ENCODE peak calls at places on chromosomes 2 and 18, in ten cellular contexts. One of them, this sample, is unnamed.

GRCh38 chr2:183227191-183227590 is 102.9 kb downstream of the NUP35 start:
- DNase-seq in PC-3: no peak
- DNase-seq in heart right ventricle: no peak
- DNase-seq in CD8-positive, alpha-beta memory T cell: no peak
- DNase-seq in heart left ventricle: no peak
- DNase-seq in A549: no peak
- DNase-seq in sigmoid colon: no peak
- DNase-seq in CD8-positive, alpha-beta T cell: no peak
- DNase-seq in colonic mucosa: no peak
- DNase-seq in naive thymus-derived CD4-positive, alpha-beta T cell: no peak
- DNase-seq in this sample: no peak

GRCh38 chr2:46703588-46703987 is 212.0 kb downstream of the MCFD2 start:
- DNase-seq in PC-3: no peak
- DNase-seq in heart right ventricle: no peak
- DNase-seq in CD8-positive, alpha-beta memory T cell: no peak
- DNase-seq in heart left ventricle: no peak
- DNase-seq in A549: no peak
- DNase-seq in sigmoid colon: no peak
- DNase-seq in CD8-positive, alpha-beta T cell: no peak
- DNase-seq in colonic mucosa: no peak
- DNase-seq in naive thymus-derived CD4-positive, alpha-beta T cell: no peak
- DNase-seq in this sample: no peak

GRCh38 chr2:96131818-96132745 is 6.2 kb downstream of the ASTL start:
- DNase-seq in PC-3: no peak
- DNase-seq in heart right ventricle: no peak
- DNase-seq in CD8-positive, alpha-beta memory T cell: no peak
- DNase-seq in heart left ventricle: no peak
- DNase-seq in A549: no peak
- DNase-seq in sigmoid colon: no peak
- DNase-seq in CD8-positive, alpha-beta T cell: peak; percentile 17
- DNase-seq in colonic mucosa: no peak
- DNase-seq in naive thymus-derived CD4-positive, alpha-beta T cell: no peak
- DNase-seq in this sample: peak; percentile 28

GRCh38 chr2:239113164-239113563 is 265.3 kb downstream of the TWIST2 start:
- DNase-seq in PC-3: no peak
- DNase-seq in heart right ventricle: peak; percentile 8
- DNase-seq in CD8-positive, alpha-beta memory T cell: no peak
- DNase-seq in heart left ventricle: no peak
- DNase-seq in A549: no peak
- DNase-seq in sigmoid colon: peak; percentile 83
- DNase-seq in CD8-positive, alpha-beta T cell: no peak
- DNase-seq in colonic mucosa: peak; percentile 27
- DNase-seq in naive thymus-derived CD4-positive, alpha-beta T cell: no peak
- DNase-seq in this sample: no peak

GRCh38 chr2:10057231-10058107 is 14.1 kb downstream of the KLF11 start:
- DNase-seq in PC-3: no peak
- DNase-seq in heart right ventricle: peak; percentile 65
- DNase-seq in CD8-positive, alpha-beta memory T cell: no peak
- DNase-seq in heart left ventricle: peak; percentile 73
- DNase-seq in A549: no peak
- DNase-seq in sigmoid colon: peak; percentile 86
- DNase-seq in CD8-positive, alpha-beta T cell: no peak
- DNase-seq in colonic mucosa: peak; percentile 81
- DNase-seq in naive thymus-derived CD4-positive, alpha-beta T cell: no peak
- DNase-seq in this sample: peak; percentile 54

GRCh38 chr18:50181590-50181989 is 13.4 kb downstream of the MYO5B start:
- DNase-seq in PC-3: no peak
- DNase-seq in heart right ventricle: no peak
- DNase-seq in CD8-positive, alpha-beta memory T cell: no peak
- DNase-seq in heart left ventricle: no peak
- DNase-seq in A549: no peak
- DNase-seq in sigmoid colon: no peak
- DNase-seq in CD8-positive, alpha-beta T cell: no peak
- DNase-seq in colonic mucosa: no peak
- DNase-seq in naive thymus-derived CD4-positive, alpha-beta T cell: no peak
- DNase-seq in this sample: no peak

GRCh38 chr2:43155842-43156511 is 70.4 kb downstream of the ZFP36L2 start:
- DNase-seq in PC-3: no peak
- DNase-seq in heart right ventricle: no peak
- DNase-seq in CD8-positive, alpha-beta memory T cell: no peak
- DNase-seq in heart left ventricle: no peak
- DNase-seq in A549: no peak
- DNase-seq in sigmoid colon: no peak
- DNase-seq in CD8-positive, alpha-beta T cell: no peak
- DNase-seq in colonic mucosa: no peak
- DNase-seq in naive thymus-derived CD4-positive, alpha-beta T cell: no peak
- DNase-seq in this sample: no peak

GRCh38 chr2:6846540-6846939 is 19.2 kb downstream of the CMPK2 start:
- DNase-seq in PC-3: no peak
- DNase-seq in heart right ventricle: no peak
- DNase-seq in CD8-positive, alpha-beta memory T cell: no peak
- DNase-seq in heart left ventricle: no peak
- DNase-seq in A549: no peak
- DNase-seq in sigmoid colon: no peak
- DNase-seq in CD8-positive, alpha-beta T cell: no peak
- DNase-seq in colonic mucosa: no peak
- DNase-seq in naive thymus-derived CD4-positive, alpha-beta T cell: no peak
- DNase-seq in this sample: no peak

GRCh38 chr2:227877359-227878309 is 6.2 kb downstream of the DAW1 start:
- DNase-seq in PC-3: peak; percentile 29
- DNase-seq in heart right ventricle: no peak
- DNase-seq in CD8-positive, alpha-beta memory T cell: no peak
- DNase-seq in heart left ventricle: no peak
- DNase-seq in A549: no peak
- DNase-seq in sigmoid colon: no peak
- DNase-seq in CD8-positive, alpha-beta T cell: no peak
- DNase-seq in colonic mucosa: no peak
- DNase-seq in naive thymus-derived CD4-positive, alpha-beta T cell: no peak
- DNase-seq in this sample: no peak

GRCh38 chr18:12258719-12259705 is 4.9 kb downstream of the CIDEA start:
- DNase-seq in PC-3: no peak
- DNase-seq in heart right ventricle: no peak
- DNase-seq in CD8-positive, alpha-beta memory T cell: no peak
- DNase-seq in heart left ventricle: no peak
- DNase-seq in A549: no peak
- DNase-seq in sigmoid colon: no peak
- DNase-seq in CD8-positive, alpha-beta T cell: no peak
- DNase-seq in colonic mucosa: no peak
- DNase-seq in naive thymus-derived CD4-positive, alpha-beta T cell: no peak
- DNase-seq in this sample: no peak

GRCh38 chr2:88350641-88351601 is 101.6 kb downstream of the FOXI3 start:
- DNase-seq in PC-3: peak; percentile 31
- DNase-seq in heart right ventricle: peak; percentile 32
- DNase-seq in CD8-positive, alpha-beta memory T cell: peak; percentile 62
- DNase-seq in heart left ventricle: peak; percentile 32
- DNase-seq in A549: peak; percentile 52
- DNase-seq in sigmoid colon: peak; percentile 69
- DNase-seq in CD8-positive, alpha-beta T cell: peak; percentile 58
- DNase-seq in colonic mucosa: peak; percentile 82
- DNase-seq in naive thymus-derived CD4-positive, alpha-beta T cell: peak; percentile 49
- DNase-seq in this sample: peak; percentile 72

GRCh38 chr2:148963461-148963860 is 75.0 kb upstream of the LYPD6B start:
- DNase-seq in PC-3: no peak
- DNase-seq in heart right ventricle: no peak
- DNase-seq in CD8-positive, alpha-beta memory T cell: no peak
- DNase-seq in heart left ventricle: no peak
- DNase-seq in A549: no peak
- DNase-seq in sigmoid colon: no peak
- DNase-seq in CD8-positive, alpha-beta T cell: no peak
- DNase-seq in colonic mucosa: no peak
- DNase-seq in naive thymus-derived CD4-positive, alpha-beta T cell: no peak
- DNase-seq in this sample: no peak

GRCh38 chr18:59265246-59266018 is 7.8 kb downstream of the RAX start:
- DNase-seq in PC-3: no peak
- DNase-seq in heart right ventricle: no peak
- DNase-seq in CD8-positive, alpha-beta memory T cell: no peak
- DNase-seq in heart left ventricle: no peak
- DNase-seq in A549: peak; percentile 71
- DNase-seq in sigmoid colon: no peak
- DNase-seq in CD8-positive, alpha-beta T cell: no peak
- DNase-seq in colonic mucosa: no peak
- DNase-seq in naive thymus-derived CD4-positive, alpha-beta T cell: no peak
- DNase-seq in this sample: no peak

GRCh38 chr2:217950401-217950871 is 52.4 kb downstream of the TNS1 start:
- DNase-seq in PC-3: no peak
- DNase-seq in heart right ventricle: no peak
- DNase-seq in CD8-positive, alpha-beta memory T cell: no peak
- DNase-seq in heart left ventricle: peak; percentile 45
- DNase-seq in A549: no peak
- DNase-seq in sigmoid colon: peak; percentile 85
- DNase-seq in CD8-positive, alpha-beta T cell: no peak
- DNase-seq in colonic mucosa: no peak
- DNase-seq in naive thymus-derived CD4-positive, alpha-beta T cell: no peak
- DNase-seq in this sample: peak; percentile 51

GRCh38 chr2:211416373-211416772 is 860.0 kb downstream of the CPS1 start:
- DNase-seq in PC-3: no peak
- DNase-seq in heart right ventricle: no peak
- DNase-seq in CD8-positive, alpha-beta memory T cell: no peak
- DNase-seq in heart left ventricle: no peak
- DNase-seq in A549: no peak
- DNase-seq in sigmoid colon: no peak
- DNase-seq in CD8-positive, alpha-beta T cell: no peak
- DNase-seq in colonic mucosa: no peak
- DNase-seq in naive thymus-derived CD4-positive, alpha-beta T cell: no peak
- DNase-seq in this sample: no peak

DNA sequence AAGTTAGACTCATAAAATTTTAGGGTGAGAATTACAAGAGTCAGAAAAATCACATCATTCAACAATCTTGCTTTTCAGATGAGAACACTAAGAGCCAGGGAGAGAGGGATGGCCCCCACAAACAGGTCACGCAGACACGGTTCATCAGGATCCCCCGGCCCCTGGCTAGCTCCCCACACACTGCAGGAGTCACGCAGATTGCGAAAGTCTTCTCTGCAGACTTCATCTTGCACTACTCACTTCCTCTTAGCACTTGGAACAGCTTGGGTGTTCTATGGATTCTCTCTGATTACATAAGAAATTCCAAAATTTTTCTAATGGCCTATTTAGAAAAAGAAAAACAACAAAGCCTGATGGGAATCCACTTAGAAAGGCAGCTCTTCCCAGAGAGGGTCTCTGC is 21.6 kb upstream of the SULT1C2 start:
- DNase-seq in PC-3: peak; percentile 41
- DNase-seq in heart right ventricle: no peak
- DNase-seq in CD8-positive, alpha-beta memory T cell: no peak
- DNase-seq in heart left ventricle: no peak
- DNase-seq in A549: no peak
- DNase-seq in sigmoid colon: no peak
- DNase-seq in CD8-positive, alpha-beta T cell: no peak
- DNase-seq in colonic mucosa: peak; percentile 43
- DNase-seq in naive thymus-derived CD4-positive, alpha-beta T cell: no peak
- DNase-seq in this sample: no peak
- H3K27ac ChIP-seq in PC-3: peak overlapping the region; percentile 80
- H3K27ac ChIP-seq in heart right ventricle: peak overlapping the region; percentile 42
- H3K27ac ChIP-seq in CD8-positive, alpha-beta memory T cell: no peak overlapping the region
- H3K27ac ChIP-seq in heart left ventricle: no peak overlapping the region
- H3K27ac ChIP-seq in A549: peak overlapping the region; percentile 83
- H3K27ac ChIP-seq in sigmoid colon: no peak overlapping the region
- H3K27ac ChIP-seq in CD8-positive, alpha-beta T cell: no peak overlapping the region
- H3K27ac ChIP-seq in colonic mucosa: peak overlapping the region; percentile 71
- H3K27ac ChIP-seq in naive thymus-derived CD4-positive, alpha-beta T cell: no peak overlapping the region
- H3K27ac ChIP-seq in this sample: peak overlapping the region; percentile 7

GRCh38 chr2:120819720-120820210 is 84.1 kb downstream of the GLI2 start:
- DNase-seq in PC-3: no peak
- DNase-seq in heart right ventricle: no peak
- DNase-seq in CD8-positive, alpha-beta memory T cell: no peak
- DNase-seq in heart left ventricle: no peak
- DNase-seq in A549: no peak
- DNase-seq in sigmoid colon: no peak
- DNase-seq in CD8-positive, alpha-beta T cell: no peak
- DNase-seq in colonic mucosa: no peak
- DNase-seq in naive thymus-derived CD4-positive, alpha-beta T cell: no peak
- DNase-seq in this sample: no peak
- H3K4me3 ChIP-seq in PC-3: no peak overlapping the region
- H3K4me3 ChIP-seq in heart right ventricle: no peak overlapping the region
- H3K4me3 ChIP-seq in CD8-positive, alpha-beta memory T cell: no peak overlapping the region
- H3K4me3 ChIP-seq in heart left ventricle: no peak overlapping the region
- H3K4me3 ChIP-seq in A549: no peak overlapping the region
- H3K4me3 ChIP-seq in sigmoid colon: no peak overlapping the region
- H3K4me3 ChIP-seq in CD8-positive, alpha-beta T cell: no peak overlapping the region
- H3K4me3 ChIP-seq in colonic mucosa: no peak overlapping the region
- H3K4me3 ChIP-seq in naive thymus-derived CD4-positive, alpha-beta T cell: no peak overlapping the region
- H3K4me3 ChIP-seq in this sample: no peak overlapping the region

GRCh38 chr2:30178618-30179404 is 32.0 kb downstream of the YPEL5 start:
- DNase-seq in PC-3: no peak
- DNase-seq in heart right ventricle: peak; percentile 24
- DNase-seq in CD8-positive, alpha-beta memory T cell: no peak
- DNase-seq in heart left ventricle: no peak
- DNase-seq in A549: no peak
- DNase-seq in sigmoid colon: peak; percentile 92
- DNase-seq in CD8-positive, alpha-beta T cell: no peak
- DNase-seq in colonic mucosa: no peak
- DNase-seq in naive thymus-derived CD4-positive, alpha-beta T cell: no peak
- DNase-seq in this sample: no peak
- H3K27ac ChIP-seq in PC-3: no peak overlapping the region
- H3K27ac ChIP-seq in heart right ventricle: peak overlapping the region; percentile 52
- H3K27ac ChIP-seq in CD8-positive, alpha-beta memory T cell: no peak overlapping the region
- H3K27ac ChIP-seq in heart left ventricle: peak overlapping the region; percentile 55
- H3K27ac ChIP-seq in A549: peak overlapping the region; percentile 62
- H3K27ac ChIP-seq in sigmoid colon: peak overlapping the region; percentile 60
- H3K27ac ChIP-seq in CD8-positive, alpha-beta T cell: no peak overlapping the region
- H3K27ac ChIP-seq in colonic mucosa: no peak overlapping the region
- H3K27ac ChIP-seq in naive thymus-derived CD4-positive, alpha-beta T cell: no peak overlapping the region
- H3K27ac ChIP-seq in this sample: no peak overlapping the region

GRCh38 chr2:233384811-233385488 is 30.7 kb downstream of the DGKD start:
- DNase-seq in PC-3: peak; percentile 80
- DNase-seq in heart right ventricle: no peak
- DNase-seq in CD8-positive, alpha-beta memory T cell: no peak
- DNase-seq in heart left ventricle: no peak
- DNase-seq in A549: no peak
- DNase-seq in sigmoid colon: no peak
- DNase-seq in CD8-positive, alpha-beta T cell: no peak
- DNase-seq in colonic mucosa: no peak
- DNase-seq in naive thymus-derived CD4-positive, alpha-beta T cell: no peak
- DNase-seq in this sample: no peak

GRCh38 chr2:233387667-233388528 is 33.6 kb downstream of the DGKD start:
- DNase-seq in PC-3: no peak
- DNase-seq in heart right ventricle: peak; percentile 90
- DNase-seq in CD8-positive, alpha-beta memory T cell: no peak
- DNase-seq in heart left ventricle: peak; percentile 95
- DNase-seq in A549: peak; percentile 66
- DNase-seq in sigmoid colon: peak; percentile 97
- DNase-seq in CD8-positive, alpha-beta T cell: peak; percentile 70
- DNase-seq in colonic mucosa: peak; percentile 75
- DNase-seq in naive thymus-derived CD4-positive, alpha-beta T cell: no peak
- DNase-seq in this sample: peak; percentile 84

GRCh38 chr2:233386382-233387041 is 32.2 kb downstream of the DGKD start:
- DNase-seq in PC-3: no peak
- DNase-seq in heart right ventricle: peak; percentile 16
- DNase-seq in CD8-positive, alpha-beta memory T cell: no peak
- DNase-seq in heart left ventricle: no peak
- DNase-seq in A549: peak; percentile 38
- DNase-seq in sigmoid colon: no peak
- DNase-seq in CD8-positive, alpha-beta T cell: no peak
- DNase-seq in colonic mucosa: no peak
- DNase-seq in naive thymus-derived CD4-positive, alpha-beta T cell: no peak
- DNase-seq in this sample: no peak

GRCh38 chr2:233385489-233386044 is 31.3 kb downstream of the DGKD start:
- DNase-seq in PC-3: no peak
- DNase-seq in heart right ventricle: no peak
- DNase-seq in CD8-positive, alpha-beta memory T cell: peak; percentile 25
- DNase-seq in heart left ventricle: no peak
- DNase-seq in A549: no peak
- DNase-seq in sigmoid colon: no peak
- DNase-seq in CD8-positive, alpha-beta T cell: peak; percentile 74
- DNase-seq in colonic mucosa: no peak
- DNase-seq in naive thymus-derived CD4-positive, alpha-beta T cell: peak; percentile 67
- DNase-seq in this sample: no peak

GRCh38 chr2:233387225-233387624 is 32.9 kb downstream of the DGKD start:
- DNase-seq in PC-3: no peak
- DNase-seq in heart right ventricle: no peak
- DNase-seq in CD8-positive, alpha-beta memory T cell: no peak
- DNase-seq in heart left ventricle: no peak
- DNase-seq in A549: no peak
- DNase-seq in sigmoid colon: peak; percentile 78
- DNase-seq in CD8-positive, alpha-beta T cell: no peak
- DNase-seq in colonic mucosa: no peak
- DNase-seq in naive thymus-derived CD4-positive, alpha-beta T cell: no peak
- DNase-seq in this sample: no peak
- H3K4me3 ChIP-seq in PC-3: no peak overlapping the region
- H3K4me3 ChIP-seq in heart right ventricle: peak overlapping the region; percentile 3
- H3K4me3 ChIP-seq in CD8-positive, alpha-beta memory T cell: no peak overlapping the region
- H3K4me3 ChIP-seq in heart left ventricle: no peak overlapping the region
- H3K4me3 ChIP-seq in A549: peak overlapping the region; percentile 10
- H3K4me3 ChIP-seq in sigmoid colon: peak overlapping the region; percentile 8
- H3K4me3 ChIP-seq in CD8-positive, alpha-beta T cell: peak overlapping the region; percentile 33
- H3K4me3 ChIP-seq in colonic mucosa: no peak overlapping the region
- H3K4me3 ChIP-seq in naive thymus-derived CD4-positive, alpha-beta T cell: no peak overlapping the region
- H3K4me3 ChIP-seq in this sample: no peak overlapping the region

This sample was measured in pancreas.